ENCODE peak calls at places on chromosomes 5 and 9, in four cellular contexts. One of them, this sample, is unnamed.

GRCh38 chr5:143887302-143887638 is 75.3 kb downstream of the HMHB1 start:
- DNase-seq in lung microvascular endothelial cell: peak; percentile 52
- DNase-seq in SK-MEL-5: no peak
- DNase-seq in GM13977: no peak
- DNase-seq in this sample: no peak

GRCh38 chr9:136110082-136111061 is 8.3 kb downstream of the TMEM250 start:
- DNase-seq in lung microvascular endothelial cell: peak; percentile 15
- DNase-seq in SK-MEL-5: no peak
- DNase-seq in GM13977: no peak
- DNase-seq in this sample: no peak

GRCh38 chr5:132479812-132480441 is 10.6 kb downstream of the IRF1 start:
- DNase-seq in lung microvascular endothelial cell: no peak
- DNase-seq in SK-MEL-5: no peak
- DNase-seq in GM13977: no peak
- DNase-seq in this sample: no peak

GRCh38 chr9:127095416-127095815 is 27.0 kb downstream of the ANGPTL2 start:
- DNase-seq in lung microvascular endothelial cell: no peak
- DNase-seq in SK-MEL-5: no peak
- DNase-seq in GM13977: no peak
- DNase-seq in this sample: no peak

GRCh38 chr9:26955222-26955903 is 849 bp upstream of the IFT74 start:
- DNase-seq in lung microvascular endothelial cell: peak; percentile 28
- DNase-seq in SK-MEL-5: no peak
- DNase-seq in GM13977: no peak
- DNase-seq in this sample: no peak

GRCh38 chr5:137498301-137498735 is 808 bp downstream of the SPOCK1 start:
- DNase-seq in lung microvascular endothelial cell: peak; percentile 14
- DNase-seq in SK-MEL-5: no peak
- DNase-seq in GM13977: peak; percentile 32
- DNase-seq in this sample: no peak

GRCh38 chr5:171924493-171925122 is 81.8 kb downstream of the FBXW11 start:
- DNase-seq in lung microvascular endothelial cell: no peak
- DNase-seq in SK-MEL-5: no peak
- DNase-seq in GM13977: no peak
- DNase-seq in this sample: no peak

GRCh38 chr9:842918-843468 is 1.5 kb downstream of the DMRT1 start:
- DNase-seq in lung microvascular endothelial cell: no peak
- DNase-seq in SK-MEL-5: no peak
- DNase-seq in GM13977: no peak
- DNase-seq in this sample: no peak

GRCh38 chr9:123679330-123679987 is 250.5 kb downstream of the DENND1A start:
- DNase-seq in lung microvascular endothelial cell: no peak
- DNase-seq in SK-MEL-5: no peak
- DNase-seq in GM13977: peak; percentile 66
- DNase-seq in this sample: no peak

GRCh38 chr5:92568522-92568921 is 1012.5 kb downstream of the NR2F1-AS1 start:
- DNase-seq in lung microvascular endothelial cell: no peak
- DNase-seq in SK-MEL-5: no peak
- DNase-seq in GM13977: no peak
- DNase-seq in this sample: no peak

GRCh38 chr5:79330071-79330470 is 94.1 kb downstream of the JMY start:
- DNase-seq in lung microvascular endothelial cell: no peak
- DNase-seq in SK-MEL-5: no peak
- DNase-seq in GM13977: no peak
- DNase-seq in this sample: no peak

GRCh38 chr9:37602817-37603216 is 10.4 kb upstream of the TOMM5 start:
- DNase-seq in lung microvascular endothelial cell: no peak
- DNase-seq in SK-MEL-5: no peak
- DNase-seq in GM13977: no peak
- DNase-seq in this sample: no peak

GRCh38 chr9:93234600-93234999 is 50.7 kb downstream of the WNK2 start:
- DNase-seq in lung microvascular endothelial cell: no peak
- DNase-seq in SK-MEL-5: no peak
- DNase-seq in GM13977: no peak
- DNase-seq in this sample: no peak